ENCODE peak calls at places on chromosomes 16 and 17, in nine cellular contexts. One of them, this sample, is unnamed.

GRCh38 chr17:30809867-30810266 is 14.6 kb downstream of the CRLF3 start:
- DNase-seq in spleen: no peak
- DNase-seq in SK-N-SH: no peak
- DNase-seq in mesenchymal stem cell: no peak
- DNase-seq in HCT116: no peak
- DNase-seq in tibial artery: no peak
- DNase-seq in adrenal gland: no peak
- DNase-seq in mesendoderm: no peak
- DNase-seq in lower lobe of right lung: no peak
- DNase-seq in this sample: no peak

GRCh38 chr17:7626956-7627249 is 718 bp downstream of the SAT2 start:
- DNase-seq in SK-N-SH: no peak
- DNase-seq in tibial artery: no peak
- DNase-seq in adrenal gland: no peak
- DNase-seq in mesenchymal stem cell: peak; percentile 27
- DNase-seq in HCT116: no peak
- DNase-seq in lower lobe of right lung: no peak
- DNase-seq in mesendoderm: no peak
- DNase-seq in spleen: no peak
- DNase-seq in this sample: no peak

GRCh38 chr17:64326420-64327054 is 63.5 kb upstream of the TEX2 start:
- DNase-seq in mesendoderm: no peak
- DNase-seq in adrenal gland: peak; percentile 70
- DNase-seq in HCT116: no peak
- DNase-seq in lower lobe of right lung: peak; percentile 87
- DNase-seq in mesenchymal stem cell: peak; percentile 29
- DNase-seq in spleen: peak; percentile 90
- DNase-seq in tibial artery: peak; percentile 92
- DNase-seq in SK-N-SH: no peak
- DNase-seq in this sample: peak; percentile 95

GRCh38 chr17:5508855-5509254 is 22.5 kb downstream of the MIS12 start:
- DNase-seq in adrenal gland: no peak
- DNase-seq in mesenchymal stem cell: peak; percentile 51
- DNase-seq in lower lobe of right lung: no peak
- DNase-seq in spleen: no peak
- DNase-seq in mesendoderm: peak; percentile 86
- DNase-seq in HCT116: no peak
- DNase-seq in tibial artery: no peak
- DNase-seq in SK-N-SH: no peak
- DNase-seq in this sample: no peak

GRCh38 chr16:66278604-66279262 is 87.8 kb upstream of the CDH5 start:
- DNase-seq in lower lobe of right lung: no peak
- DNase-seq in mesendoderm: peak; percentile 75
- DNase-seq in spleen: no peak
- DNase-seq in mesenchymal stem cell: no peak
- DNase-seq in tibial artery: no peak
- DNase-seq in HCT116: no peak
- DNase-seq in adrenal gland: no peak
- DNase-seq in SK-N-SH: no peak
- DNase-seq in this sample: no peak

GRCh38 chr16:62149646-62150045 is 113.4 kb upstream of the CDH8 start:
- DNase-seq in mesendoderm: peak; percentile 1
- DNase-seq in spleen: no peak
- DNase-seq in HCT116: no peak
- DNase-seq in tibial artery: no peak
- DNase-seq in mesenchymal stem cell: no peak
- DNase-seq in SK-N-SH: no peak
- DNase-seq in adrenal gland: no peak
- DNase-seq in lower lobe of right lung: no peak
- DNase-seq in this sample: no peak

GRCh38 chr16:4962716-4963115 is 4.6 kb downstream of the SEC14L5 start:
- DNase-seq in mesenchymal stem cell: no peak
- DNase-seq in tibial artery: no peak
- DNase-seq in lower lobe of right lung: no peak
- DNase-seq in spleen: no peak
- DNase-seq in mesendoderm: no peak
- DNase-seq in HCT116: no peak
- DNase-seq in adrenal gland: no peak
- DNase-seq in SK-N-SH: no peak
- DNase-seq in this sample: no peak

GRCh38 chr17:41695134-41695661 is 6.5 kb downstream of the EIF1 start:
- DNase-seq in SK-N-SH: no peak
- DNase-seq in adrenal gland: no peak
- DNase-seq in lower lobe of right lung: no peak
- DNase-seq in HCT116: no peak
- DNase-seq in mesenchymal stem cell: peak; percentile 33
- DNase-seq in spleen: no peak
- DNase-seq in tibial artery: no peak
- DNase-seq in mesendoderm: no peak
- DNase-seq in this sample: no peak

GRCh38 chr16:68689921-68690320 is 44.8 kb downstream of the CDH3 start:
- DNase-seq in spleen: no peak
- DNase-seq in mesendoderm: peak; percentile 45
- DNase-seq in tibial artery: no peak
- DNase-seq in mesenchymal stem cell: no peak
- DNase-seq in HCT116: no peak
- DNase-seq in lower lobe of right lung: no peak
- DNase-seq in SK-N-SH: no peak
- DNase-seq in adrenal gland: no peak
- DNase-seq in this sample: no peak

GRCh38 chr17:81890447-81891302 is 711 bp downstream of the ALYREF start:
- DNase-seq in SK-N-SH: peak; percentile 76
- DNase-seq in adrenal gland: peak; percentile 34
- DNase-seq in HCT116: no peak
- DNase-seq in spleen: peak; percentile 82
- DNase-seq in tibial artery: no peak
- DNase-seq in mesenchymal stem cell: peak; percentile 29
- DNase-seq in lower lobe of right lung: no peak
- DNase-seq in mesendoderm: no peak
- DNase-seq in this sample: no peak

GRCh38 chr17:27560668-27561067 is 70.3 kb upstream of the LGALS9 start:
- DNase-seq in mesenchymal stem cell: no peak
- DNase-seq in mesendoderm: no peak
- DNase-seq in HCT116: no peak
- DNase-seq in lower lobe of right lung: peak; percentile 57
- DNase-seq in tibial artery: no peak
- DNase-seq in adrenal gland: peak; percentile 57
- DNase-seq in SK-N-SH: no peak
- DNase-seq in spleen: peak; percentile 79
- DNase-seq in this sample: no peak

GRCh38 chr17:27562777-27563455 is 68.1 kb upstream of the LGALS9 start:
- DNase-seq in HCT116: no peak
- DNase-seq in lower lobe of right lung: no peak
- DNase-seq in tibial artery: no peak
- DNase-seq in mesenchymal stem cell: no peak
- DNase-seq in spleen: peak; percentile 12
- DNase-seq in mesendoderm: no peak
- DNase-seq in SK-N-SH: no peak
- DNase-seq in adrenal gland: peak; percentile 73
- DNase-seq in this sample: no peak

GRCh38 chr17:27564463-27564862 is 66.5 kb upstream of the LGALS9 start:
- DNase-seq in HCT116: no peak
- DNase-seq in adrenal gland: no peak
- DNase-seq in mesenchymal stem cell: no peak
- DNase-seq in lower lobe of right lung: no peak
- DNase-seq in spleen: peak; percentile 6
- DNase-seq in tibial artery: no peak
- DNase-seq in SK-N-SH: no peak
- DNase-seq in mesendoderm: peak; percentile 64
- DNase-seq in this sample: no peak

GRCh38 chr17:27565874-27566672 is 64.9 kb upstream of the LGALS9 start:
- DNase-seq in HCT116: no peak
- DNase-seq in mesendoderm: no peak
- DNase-seq in SK-N-SH: no peak
- DNase-seq in adrenal gland: no peak
- DNase-seq in tibial artery: no peak
- DNase-seq in mesenchymal stem cell: no peak
- DNase-seq in lower lobe of right lung: peak; percentile 24
- DNase-seq in spleen: peak; percentile 53
- DNase-seq in this sample: no peak

DNA sequence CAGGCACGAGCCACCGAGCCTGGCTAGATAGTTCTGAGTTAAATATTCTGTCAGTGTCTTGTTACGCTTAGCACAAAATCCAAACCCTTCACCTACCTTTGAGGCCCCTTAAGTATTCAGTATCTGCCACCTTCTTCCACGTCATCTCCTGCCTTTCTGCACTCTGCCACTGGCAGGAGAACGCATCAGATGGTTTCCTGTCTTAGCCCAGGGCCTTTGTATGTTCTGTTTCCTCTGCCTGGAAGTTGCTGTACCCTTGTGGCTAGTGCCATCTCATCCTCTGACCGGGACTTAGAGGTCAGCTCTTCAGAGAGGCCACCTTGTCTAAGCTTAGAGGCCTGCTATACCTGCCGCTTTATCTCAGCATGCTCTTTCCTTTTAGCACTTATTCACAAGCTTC is 67.5 kb upstream of the LGALS9 start:
- DNase-seq in tibial artery: no peak
- DNase-seq in mesenchymal stem cell: no peak
- DNase-seq in adrenal gland: no peak
- DNase-seq in HCT116: no peak
- DNase-seq in SK-N-SH: no peak
- DNase-seq in lower lobe of right lung: no peak
- DNase-seq in spleen: peak; percentile 46
- DNase-seq in mesendoderm: no peak
- DNase-seq in this sample: no peak
- H3K4me1 ChIP-seq in tibial artery: peaks cover 20% of the 10 kb centered on the region
- H3K4me1 ChIP-seq in mesenchymal stem cell: peaks cover 32% of the 10 kb centered on the region
- H3K4me1 ChIP-seq in adrenal gland: peaks cover 49% of the 10 kb centered on the region
- H3K4me1 ChIP-seq in HCT116: peaks cover 11% of the 10 kb centered on the region
- H3K4me1 ChIP-seq in SK-N-SH: peaks cover 37% of the 10 kb centered on the region
- H3K4me1 ChIP-seq in lower lobe of right lung: peaks cover 71% of the 10 kb centered on the region
- H3K4me1 ChIP-seq in spleen: peaks cover 99% of the 10 kb centered on the region
- H3K4me1 ChIP-seq in mesendoderm: peaks cover 9% of the 10 kb centered on the region
- H3K4me1 ChIP-seq in this sample: peaks cover 16% of the 10 kb centered on the region

GRCh38 chr16:31106509-31107464 is 1.4 kb upstream of the BCKDK start:
- DNase-seq in SK-N-SH: no peak
- DNase-seq in mesendoderm: no peak
- DNase-seq in tibial artery: no peak
- DNase-seq in mesenchymal stem cell: no peak
- DNase-seq in lower lobe of right lung: no peak
- DNase-seq in spleen: no peak
- DNase-seq in adrenal gland: peak; percentile 13
- DNase-seq in HCT116: no peak
- DNase-seq in this sample: no peak
- H3K4me3 ChIP-seq in SK-N-SH: no peak overlapping the region
- H3K4me3 ChIP-seq in mesendoderm: no peak overlapping the region
- H3K4me3 ChIP-seq in tibial artery: no peak overlapping the region
- H3K4me3 ChIP-seq in mesenchymal stem cell: no peak overlapping the region
- H3K4me3 ChIP-seq in lower lobe of right lung: no peak overlapping the region
- H3K4me3 ChIP-seq in spleen: no peak overlapping the region
- H3K4me3 ChIP-seq in adrenal gland: no peak overlapping the region
- H3K4me3 ChIP-seq in HCT116: no peak overlapping the region
- H3K4me3 ChIP-seq in this sample: no peak overlapping the region

GRCh38 chr17:28982191-28982793 is 23.5 kb downstream of the SEZ6 start:
- DNase-seq in mesenchymal stem cell: peak; percentile 62
- DNase-seq in adrenal gland: peak; percentile 57
- DNase-seq in lower lobe of right lung: no peak
- DNase-seq in spleen: peak; percentile 81
- DNase-seq in SK-N-SH: no peak
- DNase-seq in HCT116: no peak
- DNase-seq in tibial artery: peak; percentile 34
- DNase-seq in mesendoderm: peak; percentile 49
- DNase-seq in this sample: peak; percentile 32
- H3K27ac ChIP-seq in mesenchymal stem cell: no peak overlapping the region
- H3K27ac ChIP-seq in adrenal gland: no peak overlapping the region
- H3K27ac ChIP-seq in lower lobe of right lung: peak overlapping the region; percentile 70
- H3K27ac ChIP-seq in spleen: peak overlapping the region; percentile 88
- H3K27ac ChIP-seq in SK-N-SH: no peak overlapping the region
- H3K27ac ChIP-seq in HCT116: no peak overlapping the region
- H3K27ac ChIP-seq in tibial artery: no peak overlapping the region
- H3K27ac ChIP-seq in mesendoderm: no peak overlapping the region
- H3K27ac ChIP-seq in this sample: peak overlapping the region; percentile 43

GRCh38 chr17:59830846-59831486 is 61.8 kb downstream of the TUBD1 start:
- DNase-seq in mesendoderm: no peak
- DNase-seq in SK-N-SH: no peak
- DNase-seq in mesenchymal stem cell: peak; percentile 22
- DNase-seq in HCT116: no peak
- DNase-seq in lower lobe of right lung: no peak
- DNase-seq in spleen: no peak
- DNase-seq in tibial artery: no peak
- DNase-seq in adrenal gland: no peak
- DNase-seq in this sample: no peak

GRCh38 chr17:59827721-59828477 is 64.8 kb downstream of the TUBD1 start:
- DNase-seq in HCT116: no peak
- DNase-seq in SK-N-SH: peak; percentile 47
- DNase-seq in lower lobe of right lung: no peak
- DNase-seq in mesendoderm: no peak
- DNase-seq in mesenchymal stem cell: peak; percentile 33
- DNase-seq in tibial artery: no peak
- DNase-seq in adrenal gland: no peak
- DNase-seq in spleen: no peak
- DNase-seq in this sample: no peak

GRCh38 chr17:59830007-59830630 is 62.6 kb downstream of the TUBD1 start:
- DNase-seq in SK-N-SH: no peak
- DNase-seq in mesenchymal stem cell: peak; percentile 54
- DNase-seq in adrenal gland: no peak
- DNase-seq in tibial artery: no peak
- DNase-seq in mesendoderm: no peak
- DNase-seq in spleen: no peak
- DNase-seq in lower lobe of right lung: no peak
- DNase-seq in HCT116: no peak
- DNase-seq in this sample: no peak

GRCh38 chr17:59828478-59828760 is 64.3 kb downstream of the TUBD1 start:
- DNase-seq in adrenal gland: no peak
- DNase-seq in mesenchymal stem cell: no peak
- DNase-seq in HCT116: no peak
- DNase-seq in mesendoderm: no peak
- DNase-seq in lower lobe of right lung: no peak
- DNase-seq in tibial artery: no peak
- DNase-seq in SK-N-SH: no peak
- DNase-seq in spleen: no peak
- DNase-seq in this sample: no peak

GRCh38 chr17:59829217-59830006 is 63.3 kb downstream of the TUBD1 start:
- DNase-seq in mesendoderm: peak; percentile 86
- DNase-seq in SK-N-SH: peak; percentile 44
- DNase-seq in lower lobe of right lung: no peak
- DNase-seq in adrenal gland: peak; percentile 77
- DNase-seq in HCT116: peak; percentile 100
- DNase-seq in mesenchymal stem cell: peak; percentile 98
- DNase-seq in tibial artery: no peak
- DNase-seq in spleen: no peak
- DNase-seq in this sample: no peak
- H3K4me1 ChIP-seq in mesendoderm: peaks cover 5% of the 10 kb centered on the region
- H3K4me1 ChIP-seq in SK-N-SH: peaks cover 14% of the 10 kb centered on the region
- H3K4me1 ChIP-seq in lower lobe of right lung: peaks cover 57% of the 10 kb centered on the region
- H3K4me1 ChIP-seq in adrenal gland: peaks cover 62% of the 10 kb centered on the region
- H3K4me1 ChIP-seq in HCT116: peaks cover 90% of the 10 kb centered on the region
- H3K4me1 ChIP-seq in mesenchymal stem cell: peaks cover 19% of the 10 kb centered on the region
- H3K4me1 ChIP-seq in tibial artery: peaks cover 37% of the 10 kb centered on the region
- H3K4me1 ChIP-seq in spleen: peaks cover 87% of the 10 kb centered on the region
- H3K4me1 ChIP-seq in this sample: peaks cover 9% of the 10 kb centered on the region

GRCh38 chr16:49366669-49367068 is 6.9 kb upstream of the C16orf78 start:
- DNase-seq in spleen: no peak
- DNase-seq in adrenal gland: no peak
- DNase-seq in lower lobe of right lung: no peak
- DNase-seq in mesendoderm: no peak
- DNase-seq in HCT116: no peak
- DNase-seq in SK-N-SH: no peak
- DNase-seq in tibial artery: no peak
- DNase-seq in mesenchymal stem cell: no peak
- DNase-seq in this sample: no peak
- H3K4me3 ChIP-seq in spleen: no peak overlapping the region
- H3K4me3 ChIP-seq in adrenal gland: no peak overlapping the region
- H3K4me3 ChIP-seq in lower lobe of right lung: no peak overlapping the region
- H3K4me3 ChIP-seq in mesendoderm: no peak overlapping the region
- H3K4me3 ChIP-seq in HCT116: no peak overlapping the region
- H3K4me3 ChIP-seq in SK-N-SH: no peak overlapping the region
- H3K4me3 ChIP-seq in tibial artery: no peak overlapping the region
- H3K4me3 ChIP-seq in mesenchymal stem cell: no peak overlapping the region
- H3K4me3 ChIP-seq in this sample: no peak overlapping the region

This sample was measured in right cardiac atrium.